ENCODE peak calls at places on chromosome 9, in seven cellular contexts. E, J, H, B, C, G and A are unnamed samples.

GRCh38 chr9:16385590-16386578 is 484.6 kb downstream of the BNC2 start:
- DNase-seq in E (no peak), J (no peak), H (no peak), B (peak; percentile 63), C (peak; percentile 80), G (no peak), A (peak; percentile 77)

GRCh38 chr9:81455826-81456225 is 233.5 kb downstream of the TLE1 start:
- DNase-seq in E (no peak), J (no peak), H (no peak), B (peak; percentile 31), C (no peak), G (no peak), A (no peak)

GRCh38 chr9:84993105-84993504 is 323.6 kb downstream of the NTRK2 start:
- DNase-seq in E (no peak), J (no peak), H (no peak), B (no peak), C (no peak), G (no peak), A (no peak)

GRCh38 chr9:22446950-22447606 is 454 bp downstream of the DMRTA1 start:
- DNase-seq in E (no peak), J (peak; percentile 39), H (peak; percentile 67), B (peak; percentile 38), C (peak; percentile 20), G (peak; percentile 70), A (peak; percentile 44)

GRCh38 chr9:21030389-21031035 is 928 bp downstream of the HACD4 start:
- DNase-seq in E (no peak), J (no peak), H (no peak), B (peak; percentile 56), C (peak; percentile 12), G (no peak), A (peak; percentile 27)

GRCh38 chr9:121363586-121363961 is 6.5 kb downstream of the STOM start:
- DNase-seq in E (no peak), J (no peak), H (no peak), B (no peak), C (no peak), G (no peak), A (no peak)

GRCh38 chr9:121784706-121785426 is 133.4 kb downstream of the DAB2IP start:
- DNase-seq in E (no peak), J (peak; percentile 33), H (no peak), B (peak; percentile 39), C (no peak), G (peak; percentile 14), A (no peak)

GRCh38 chr9:98074119-98074990 is 17.8 kb downstream of the NANS start:
- DNase-seq in E (peak; percentile 22), J (peak; percentile 72), H (peak; percentile 38), B (peak; percentile 62), C (peak; percentile 59), G (peak; percentile 72), A (peak; percentile 71)

GRCh38 chr9:105290401-105290800 is 46.0 kb downstream of the SLC44A1 start:
- DNase-seq in E (no peak), J (no peak), H (no peak), B (no peak), C (peak; percentile 55), G (no peak), A (peak; percentile 60)

GRCh38 chr9:108622467-108622866 is 233.3 kb downstream of the ACTL7B start:
- DNase-seq in E (no peak), J (no peak), H (no peak), B (peak; percentile 67), C (peak; percentile 11), G (no peak), A (peak; percentile 74)

GRCh38 chr9:126165755-126166154 is 160.9 kb upstream of the MVB12B start:
- DNase-seq in E (no peak), J (no peak), H (no peak), B (no peak), C (no peak), G (no peak), A (no peak)

GRCh38 chr9:95669253-95669652 is 152.5 kb upstream of the PTCH1 start:
- DNase-seq in E (no peak), J (no peak), H (no peak), B (no peak), C (no peak), G (no peak), A (no peak)

GRCh38 chr9:71897573-71897972 is 13.4 kb downstream of the ABHD17B start:
- DNase-seq in E (no peak), J (no peak), H (no peak), B (no peak), C (no peak), G (no peak), A (peak; percentile 8)

GRCh38 chr9:94593459-94594345 is at the start of gene FBP2:
- DNase-seq in E (no peak), J (no peak), H (no peak), B (no peak), C (no peak), G (peak; percentile 42), A (peak; percentile 33)

GRCh38 chr9:78828521-78828920 is 531.6 kb downstream of the PSAT1 start:
- DNase-seq in E (no peak), J (no peak), H (no peak), B (no peak), C (no peak), G (no peak), A (no peak)

GRCh38 chr9:14198544-14199510 is 115.1 kb downstream of the NFIB start:
- DNase-seq in E (no peak), J (peak; percentile 75), H (peak; percentile 63), B (peak; percentile 62), C (no peak), G (peak; percentile 73), A (peak; percentile 71)

GRCh38 chr9:83620841-83621636 is 1.9 kb upstream of the IDNK start:
- DNase-seq in E (peak; percentile 33), J (no peak), H (no peak), B (peak; percentile 53), C (peak; percentile 52), G (peak; percentile 44), A (peak; percentile 65)

DNA sequence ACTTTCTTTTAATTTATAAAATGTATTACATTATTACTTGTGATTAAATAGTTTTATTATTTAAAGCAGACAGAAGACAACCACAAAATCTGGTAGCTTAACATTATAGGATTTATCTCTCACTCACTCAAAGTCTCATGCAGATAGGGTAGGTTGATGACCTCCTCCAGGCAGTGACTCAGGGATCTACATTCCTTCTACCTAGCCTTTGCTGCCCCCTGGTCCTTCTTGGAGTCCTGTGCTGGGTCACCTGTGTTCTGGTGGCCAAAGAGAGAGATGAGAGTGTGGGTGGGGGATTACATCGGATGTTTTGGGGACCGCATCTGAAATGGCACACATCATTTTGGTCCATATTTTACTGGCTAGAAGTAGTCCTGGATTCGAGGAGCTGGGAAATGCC is 95.7 kb upstream of the CTSL start:
- DNase-seq in E (no peak), J (no peak), H (no peak), B (no peak), C (no peak), G (no peak), A (no peak)
- TF ChIP-seq CTCF in E (no peak), J (no peak), H (no peak), B (no peak), C (no peak), G (no peak), A (no peak)

GRCh38 chr9:113879318-113879717 is 3.2 kb downstream of the ZNF618 start:
- DNase-seq in E (no peak), J (no peak), H (no peak), B (no peak), C (no peak), G (peak; percentile 41), A (no peak)
- H3K4me3 ChIP-seq in E (no peak overlapping the region), J (peak overlapping the region; percentile 27), H (no peak overlapping the region), B (no peak overlapping the region), C (no peak overlapping the region), G (no peak overlapping the region), A (no peak overlapping the region)

GRCh38 chr9:124661184-124661755 is 109.8 kb downstream of the NR6A1 start:
- DNase-seq in E (no peak), J (no peak), H (no peak), B (peak; percentile 27), C (peak; percentile 19), G (no peak), A (no peak)
- TF ChIP-seq CTCF in E (no peak), J (no peak), H (no peak), B (no peak), C (no peak), G (no peak), A (no peak)

DNA sequence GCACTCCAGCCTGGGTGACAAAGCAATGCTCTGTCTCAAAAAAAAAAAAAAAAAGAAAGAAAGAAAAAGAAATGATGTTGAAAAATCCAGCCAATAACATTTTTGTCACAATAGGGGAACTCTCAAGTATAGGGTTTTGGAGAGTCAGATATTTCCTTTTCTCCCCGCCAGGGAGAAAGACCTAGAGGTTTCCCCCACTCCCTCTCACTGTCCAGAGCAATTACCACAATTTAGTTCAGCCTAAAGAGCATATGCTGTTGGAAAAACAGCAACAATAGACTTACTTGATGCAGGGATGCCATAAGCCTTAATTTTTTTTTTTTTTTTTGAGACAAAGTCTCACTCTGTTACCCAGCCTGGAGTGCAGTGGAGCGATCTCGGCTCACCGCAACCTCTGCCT is 3.0 kb upstream of the RIC1 start:
- DNase-seq in E (no peak), J (no peak), H (no peak), B (no peak), C (no peak), G (no peak), A (no peak)
- H3K4me3 ChIP-seq in E (no peak overlapping the region), J (no peak overlapping the region), H (no peak overlapping the region), B (no peak overlapping the region), C (no peak overlapping the region), G (no peak overlapping the region), A (no peak overlapping the region)

GRCh38 chr9:134217431-134218210 is 53.3 kb upstream of the RNU6ATAC start:
- DNase-seq in E (no peak), J (no peak), H (peak; percentile 4), B (no peak), C (no peak), G (no peak), A (no peak)
- TF ChIP-seq CTCF in E (no peak), J (no peak), H (no peak), B (peak; percentile 14), C (peak; percentile 1), G (no peak), A (no peak)

DNA sequence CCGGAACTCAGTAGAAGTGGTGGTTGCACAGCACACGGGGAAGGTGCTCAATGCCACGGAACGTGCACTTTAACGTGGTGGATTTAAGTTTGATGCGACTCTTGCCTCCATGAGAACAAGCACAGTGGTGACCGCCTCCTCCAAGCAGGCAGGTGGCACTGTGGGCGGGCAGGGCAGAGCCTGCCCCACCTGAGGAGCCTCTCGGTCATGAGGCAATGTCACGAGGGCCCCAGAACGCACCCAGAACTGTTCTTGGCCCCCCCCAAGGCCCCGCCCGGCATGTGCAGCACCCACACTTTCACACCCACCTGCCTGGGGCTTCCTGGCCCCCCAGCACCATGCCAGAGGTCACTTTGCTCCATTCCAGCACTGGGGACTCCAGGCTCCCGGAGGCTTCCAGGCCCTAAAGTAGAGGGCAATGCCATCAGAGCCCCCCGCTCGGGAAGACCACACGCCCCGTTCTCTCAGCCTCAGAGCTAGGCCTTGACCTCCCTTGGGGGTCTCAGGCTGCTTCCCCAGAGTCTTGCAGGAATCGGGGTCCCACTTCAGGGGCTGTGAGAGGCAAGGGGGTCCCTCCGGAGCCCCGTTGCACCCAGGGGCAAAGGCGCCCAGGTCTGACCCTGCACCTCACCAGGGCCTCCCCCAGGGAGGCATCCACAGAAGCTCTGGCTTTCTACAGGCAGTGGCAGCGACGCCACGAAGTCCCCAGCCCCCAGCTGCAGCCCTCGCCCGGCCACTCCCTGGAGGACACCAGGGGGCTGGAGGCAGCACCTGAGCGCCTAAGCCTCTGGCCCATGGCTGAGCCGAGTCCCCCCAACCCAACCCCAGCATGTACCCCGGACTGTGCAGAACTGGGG is 14.0 kb downstream of the CCDC187 start:
- DNase-seq in E (no peak), J (no peak), H (peak; percentile 2), B (no peak), C (no peak), G (no peak), A (no peak)
- H3K4me3 ChIP-seq in E (no peak overlapping the region), J (no peak overlapping the region), H (no peak overlapping the region), B (no peak overlapping the region), C (no peak overlapping the region), G (no peak overlapping the region), A (no peak overlapping the region)